ENCODE peak calls at places on chromosomes 1 and 21, in eight cellular contexts. P is A549, R is uterus, Q is fibroblast of mammary gland, E is stomach, S is psoas muscle, A is fibroblast of lung, Y is dorsolateral prefrontal cortex. G is an unnamed sample.

GRCh38 chr1:208203848-208204609 is 40.2 kb downstream of the PLXNA2 start:
- DNase-seq in A (peak), P (no peak), E (no peak), Q (peak), R (no peak), Y (no peak), S (no peak), G (no peak)

GRCh38 chr1:227894306-227894721 is 53.4 kb downstream of the WNT9A start:
- DNase-seq in E (peak), A (no peak), P (no peak), R (peak), Q (no peak), Y (peak), S (peak), G (no peak)

GRCh38 chr1:154329551-154330131 is 4.3 kb downstream of the ATP8B2 start:
- DNase-seq in P (no peak), Y (peak), R (no peak), A (no peak), S (no peak), E (no peak), Q (no peak), G (no peak)

GRCh38 chr1:166999090-166999489 is 10.0 kb downstream of the MAEL start:
- DNase-seq in S (no peak), Y (no peak), E (no peak), R (no peak), A (no peak), P (no peak), Q (no peak), G (no peak)

GRCh38 chr1:18629659-18630510 is 761 bp upstream of the PAX7 start:
- DNase-seq in A (no peak), P (no peak), Q (no peak), E (no peak), R (no peak), Y (no peak), S (no peak), G (no peak)

GRCh38 chr1:243267346-243268283 is 11.8 kb downstream of the SDCCAG8 start:
- DNase-seq in Q (peak), R (no peak), Y (no peak), P (no peak), S (no peak), A (peak), E (no peak), G (no peak)

GRCh38 chr1:246058478-246058877 is 448.6 kb downstream of the SMYD3 start:
- DNase-seq in E (no peak), Q (peak), S (no peak), P (no peak), Y (no peak), A (no peak), R (no peak), G (no peak)

GRCh38 chr1:99784143-99784542 is 17.7 kb upstream of the FRRS1 start:
- DNase-seq in R (no peak), Y (no peak), A (no peak), P (no peak), Q (no peak), E (no peak), S (no peak), G (peak)

GRCh38 chr1:59156526-59157196 is 140.2 kb upstream of the FGGY start:
- DNase-seq in R (no peak), S (no peak), P (peak), A (no peak), Y (no peak), Q (no peak), E (no peak), G (no peak)

GRCh38 chr1:66623812-66624211 is 89.9 kb downstream of the SGIP1 start:
- DNase-seq in E (no peak), A (peak), R (no peak), Y (no peak), S (no peak), P (no peak), Q (peak), G (no peak)

GRCh38 chr1:107486365-107486764 is 345.5 kb downstream of the NTNG1 start:
- DNase-seq in Y (no peak), E (no peak), A (no peak), R (no peak), S (no peak), Q (no peak), P (no peak), G (no peak)

GRCh38 chr1:200778766-200779165 is 40.1 kb downstream of the CAMSAP2 start:
- DNase-seq in A (no peak), R (no peak), P (no peak), S (no peak), Y (no peak), E (no peak), Q (no peak), G (no peak)

GRCh38 chr21:33028759-33029511 is 3.2 kb downstream of the OLIG2 start:
- DNase-seq in R (no peak), S (no peak), Q (no peak), P (no peak), A (no peak), E (no peak), Y (peak), G (peak)

GRCh38 chr1:18494304-18494703 is 13.6 kb downstream of the KLHDC7A start:
- DNase-seq in A (no peak), E (no peak), Y (no peak), Q (no peak), P (no peak), R (no peak), S (no peak), G (no peak)

GRCh38 chr1:230768903-230769570 is 21.8 kb downstream of the CAPN9 start:
- DNase-seq in Q (peak), E (peak), S (no peak), A (peak), R (no peak), P (no peak), Y (no peak), G (no peak)

GRCh38 chr1:198018529-198018928 is 101.4 kb downstream of the LHX9 start:
- DNase-seq in R (no peak), S (no peak), P (peak), A (peak), Y (no peak), Q (peak), E (no peak), G (no peak)

GRCh38 chr1:231626535-231626950 is at the start of gene DISC1:
- DNase-seq in A (peak), P (peak), R (peak), E (peak), Y (peak), S (peak), Q (peak), G (peak)

GRCh38 chr1:199463521-199464127 is 563.9 kb upstream of the NR5A2 start:
- DNase-seq in S (no peak), P (peak), Y (no peak), E (peak), R (no peak), Q (peak), A (peak), G (peak)

GRCh38 chr1:189121941-189122340 is 1355.7 kb downstream of the BRINP3 start:
- DNase-seq in Q (no peak), S (no peak), R (no peak), P (no peak), E (no peak), Y (no peak), A (no peak), G (no peak)

GRCh38 chr1:51953079-51953478 is 37.4 kb downstream of the RAB3B start:
- DNase-seq in Y (no peak), A (no peak), P (no peak), R (no peak), Q (no peak), E (no peak), S (no peak), G (no peak)

GRCh38 chr1:87278791-87279190 is 49.9 kb upstream of the LMO4 start:
- DNase-seq in Q (peak), P (no peak), S (no peak), Y (no peak), R (no peak), A (no peak), E (no peak), G (no peak)

GRCh38 chr1:103250441-103250861 is 142.1 kb upstream of the COL11A1 start:
- DNase-seq in S (no peak), E (no peak), Q (no peak), P (no peak), Y (no peak), A (no peak), R (no peak), G (no peak)

GRCh38 chr1:101043776-101044175 is 18.2 kb upstream of the DPH5 start:
- DNase-seq in P (no peak), A (peak), Y (no peak), E (no peak), Q (peak), R (no peak), S (no peak), G (no peak)

GRCh38 chr1:94852758-94853157 is 32.6 kb downstream of the SLC44A3 start:
- DNase-seq in E (no peak), R (no peak), P (no peak), A (peak), S (no peak), Q (peak), Y (no peak), G (no peak)
- TF ChIP-seq CTCF in E (no peak), R (peak), P (no peak), A (peak), S (no peak), Q (peak), Y (no peak), G (no peak)

GRCh38 chr1:145773423-145773822 is 50.5 kb downstream of the RNF115 start:
- DNase-seq in Y (no peak), P (no peak), A (no peak), R (no peak), S (no peak), Q (no peak), E (no peak), G (no peak)
- TF ChIP-seq CTCF in Y (no peak), P (no peak), A (no peak), R (no peak), S (no peak), Q (no peak), E (no peak), G (no peak)

DNA sequence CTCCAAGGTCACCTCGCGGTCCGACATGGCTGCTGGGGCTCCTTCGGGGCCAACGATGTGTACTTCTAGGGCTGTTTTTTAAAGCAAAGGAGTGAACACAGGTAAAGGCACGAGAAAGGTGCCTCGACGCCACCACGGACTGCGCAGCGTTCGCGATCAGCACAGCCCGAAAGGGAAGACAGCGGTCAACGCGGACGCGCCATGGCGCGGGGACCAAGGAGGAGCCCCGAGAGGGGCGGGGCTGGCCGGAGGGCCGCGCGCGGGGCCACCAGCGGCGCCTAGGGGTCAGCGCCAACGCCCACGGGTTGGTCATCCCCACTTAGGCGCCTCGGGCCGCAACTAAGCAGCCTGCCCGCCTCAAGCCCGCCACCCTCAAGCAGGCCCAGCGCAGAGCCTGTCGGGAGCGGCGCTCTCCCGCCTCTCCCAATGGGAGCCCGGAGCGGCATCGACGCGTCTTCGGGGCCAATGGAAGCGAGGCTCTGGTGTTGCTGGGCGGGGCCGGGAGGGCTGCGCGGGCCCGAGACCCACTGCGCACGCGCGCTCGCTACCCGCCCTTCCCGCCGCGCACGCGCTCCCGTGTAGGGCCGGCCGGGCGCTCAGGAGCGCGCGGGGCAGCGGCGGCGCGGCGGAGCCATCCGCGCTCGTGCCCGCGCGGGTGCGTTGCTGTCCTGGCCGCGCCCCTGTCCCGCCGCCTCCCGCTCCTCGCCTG is at the start of gene DIP2A:
- DNase-seq in R (peak), E (peak), A (peak), S (peak), P (peak), Y (peak), Q (peak), G (peak)
- TF ChIP-seq CTCF in R (no peak), E (no peak), A (no peak), S (no peak), P (no peak), Y (peak), Q (no peak), G (no peak)

GRCh38 chr1:62852253-62852652 is 68.3 kb downstream of the ATG4C start:
- DNase-seq in Y (no peak), R (no peak), E (no peak), Q (no peak), P (no peak), A (no peak), S (no peak), G (no peak)

DNA sequence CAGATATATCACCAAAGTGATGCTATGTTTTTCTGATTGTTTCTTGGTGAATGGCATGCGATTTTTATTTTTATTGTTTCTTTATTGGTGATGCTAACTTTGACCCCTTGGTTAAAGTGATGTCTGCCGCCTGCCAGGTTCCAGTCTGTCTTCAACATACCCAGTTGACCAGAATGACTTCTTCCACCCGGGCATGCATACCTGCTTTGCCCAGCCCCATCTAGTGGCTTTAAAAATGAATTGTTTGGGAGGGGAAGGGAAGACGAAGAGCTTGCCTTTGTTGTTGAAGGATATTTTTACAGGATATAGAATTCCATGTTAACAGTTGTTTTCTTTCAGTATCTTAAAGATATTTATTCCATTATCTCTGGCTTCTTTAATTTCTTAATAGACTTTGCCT is 65.1 kb downstream of the ATG4C start:
- DNase-seq in Y (no peak), R (no peak), S (no peak), Q (no peak), P (peak), E (no peak), A (no peak), G (no peak)
- TF ChIP-seq CTCF in Y (no peak), R (no peak), S (no peak), Q (peak), P (no peak), E (no peak), A (no peak), G (no peak)

GRCh38 chr1:169326644-169327316 is 40.8 kb downstream of the NME7 start:
- DNase-seq in Y (no peak), P (no peak), R (no peak), S (no peak), A (peak), E (no peak), Q (peak), G (peak)
- TF ChIP-seq CTCF in Y (no peak), P (no peak), R (no peak), S (no peak), A (no peak), E (no peak), Q (no peak), G (no peak)

GRCh38 chr1:28982198-28982597 is 67.8 kb downstream of the EPB41 start:
- DNase-seq in A (no peak), E (no peak), P (no peak), S (no peak), Q (no peak), R (no peak), Y (no peak), G (no peak)

GRCh38 chr1:28984311-28984684 is 69.9 kb downstream of the EPB41 start:
- DNase-seq in A (no peak), S (no peak), Y (no peak), P (no peak), R (no peak), E (no peak), Q (no peak), G (no peak)

GRCh38 chr1:28985427-28985826 is 71.1 kb downstream of the EPB41 start:
- DNase-seq in S (no peak), Q (no peak), R (no peak), Y (no peak), E (no peak), P (no peak), A (no peak), G (no peak)

GRCh38 chr1:28983091-28983490 is 68.7 kb downstream of the EPB41 start:
- DNase-seq in P (no peak), Q (no peak), E (no peak), A (no peak), R (no peak), S (no peak), Y (no peak), G (no peak)

GRCh38 chr1:28983509-28984310 is 69.3 kb downstream of the EPB41 start:
- DNase-seq in Y (no peak), P (no peak), Q (no peak), A (no peak), E (peak), R (no peak), S (peak), G (no peak)
- TF ChIP-seq CTCF in Y (no peak), P (no peak), Q (no peak), A (no peak), E (no peak), R (no peak), S (peak), G (no peak)